ENCODE peak calls at places on chromosomes 5 and 9, in four cellular contexts. V is neural progenitor cell, U is OCI-LY7, Y is ovary. H is an unnamed sample.

GRCh38 chr9:16191691-16192402 is 639.0 kb downstream of the CCDC171 start:
- DNase-seq in V (peak; percentile 88), U (peak; percentile 24), Y (peak; percentile 87), H (peak; percentile 28)

GRCh38 chr5:82563745-82564144 is 285.6 kb upstream of the RPS23 start:
- DNase-seq in V (no peak), U (no peak), Y (no peak), H (no peak)

GRCh38 chr5:81207009-81207408 is 26.1 kb upstream of the CKMT2 start:
- DNase-seq in V (peak; percentile 35), U (peak; percentile 13), Y (no peak), H (no peak)

GRCh38 chr5:35246411-35246810 is 16.1 kb upstream of the PRLR start:
- DNase-seq in V (peak; percentile 15), U (no peak), Y (no peak), H (no peak)

GRCh38 chr9:214488-215448 is at the start of gene DOCK8:
- DNase-seq in V (peak; percentile 86), U (peak; percentile 84), Y (no peak), H (peak; percentile 62)

GRCh38 chr9:132249123-132249522 is 87.3 kb downstream of the NTNG2 start:
- DNase-seq in V (no peak), U (no peak), Y (no peak), H (no peak)

GRCh38 chr5:43019615-43020293 is 20.4 kb downstream of the ANXA2R start:
- DNase-seq in V (peak; percentile 89), U (peak; percentile 95), Y (peak; percentile 32), H (peak; percentile 65)

GRCh38 chr9:89555426-89556375 is 49.1 kb upstream of the GADD45G start:
- DNase-seq in V (no peak), U (peak; percentile 81), Y (no peak), H (no peak)

GRCh38 chr5:169003721-169004481 is 297.0 kb downstream of the SLIT3 start:
- DNase-seq in V (peak; percentile 56), U (no peak), Y (peak; percentile 51), H (no peak)

GRCh38 chr5:85967681-85968080 is 650.1 kb upstream of the COX7C start:
- DNase-seq in V (no peak), U (no peak), Y (no peak), H (no peak)

GRCh38 chr9:71797266-71797665 is 29.0 kb upstream of the CEMIP2 start:
- DNase-seq in V (no peak), U (no peak), Y (no peak), H (no peak)

GRCh38 chr5:107538331-107539162 is 132.2 kb downstream of the EFNA5 start:
- DNase-seq in V (no peak), U (no peak), Y (no peak), H (no peak)

GRCh38 chr9:22100626-22101025 is 91.5 kb upstream of the CDKN2B start:
- DNase-seq in V (peak; percentile 21), U (peak; percentile 9), Y (no peak), H (no peak)

GRCh38 chr9:136956604-136957003 is 4.5 kb downstream of the LCN12 start:
- DNase-seq in V (no peak), U (no peak), Y (no peak), H (no peak)

GRCh38 chr9:72589684-72590555 is 68.5 kb downstream of the TMC1 start:
- DNase-seq in V (peak; percentile 4), U (no peak), Y (no peak), H (no peak)

GRCh38 chr5:143244990-143245389 is 158.5 kb downstream of the NR3C1 start:
- DNase-seq in V (no peak), U (no peak), Y (no peak), H (no peak)

GRCh38 chr5:191036-191948 is at the start of gene LRRC14B:
- DNase-seq in V (no peak), U (peak; percentile 92), Y (no peak), H (no peak)

GRCh38 chr5:14587143-14587542 is 5.6 kb downstream of the OTULINL start:
- DNase-seq in V (no peak), U (no peak), Y (no peak), H (no peak)

DNA sequence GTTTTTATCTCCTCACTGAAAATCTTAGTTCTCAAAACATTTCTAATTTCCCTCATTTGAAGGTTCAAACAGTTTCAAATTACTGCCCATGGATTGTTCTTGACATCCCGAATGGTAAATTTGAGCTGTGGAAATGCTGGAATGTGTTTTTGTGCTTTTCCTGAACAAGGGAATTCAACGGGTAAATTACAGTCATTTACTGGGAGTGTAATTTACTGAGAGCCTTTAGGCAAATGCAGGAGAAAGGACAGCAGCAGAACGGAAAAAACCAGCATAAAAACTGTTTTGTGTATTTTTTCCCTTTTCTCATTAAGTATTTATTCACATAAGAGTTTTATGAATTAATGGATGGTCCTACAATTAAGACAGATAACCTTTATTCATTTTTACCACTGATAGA is 139.2 kb downstream of the PBX3 start:
- DNase-seq in V (no peak), U (no peak), Y (no peak), H (no peak)
- H3K4me1 ChIP-seq in V (peaks cover 61% of the 10 kb centered on the region), U (no peaks in the 10 kb centered on the region), Y (peaks cover 5% of the 10 kb centered on the region), H (peaks cover 22% of the 10 kb centered on the region)

DNA sequence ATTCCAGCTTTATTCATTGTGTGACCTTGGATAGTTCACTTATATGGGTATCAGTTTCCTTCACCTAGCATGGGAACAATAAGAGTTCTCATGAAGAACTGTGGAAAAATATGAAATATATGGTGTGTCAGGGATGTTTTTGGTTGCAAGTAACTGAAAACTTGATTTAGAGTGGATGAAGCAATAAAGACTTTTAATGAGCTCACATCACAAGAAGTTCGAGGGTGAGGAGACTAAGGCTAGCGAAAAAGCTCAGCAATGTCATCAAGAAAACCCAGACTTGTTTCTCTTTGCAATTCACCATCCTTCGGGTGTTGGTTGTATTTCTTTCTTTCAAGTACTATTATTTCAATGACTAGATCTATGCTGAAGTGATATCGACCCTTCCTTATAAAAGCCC is 124.3 kb upstream of the STC2 start:
- DNase-seq in V (no peak), U (no peak), Y (no peak), H (no peak)
- H3K27ac ChIP-seq in V (no peak overlapping the region), U (no peak overlapping the region), Y (no peak overlapping the region), H (peak overlapping the region; percentile 18)

GRCh38 chr9:83218411-83219090 is 155.6 kb upstream of the RASEF start:
- DNase-seq in V (no peak), U (no peak), Y (no peak), H (no peak)

GRCh38 chr9:83220737-83221136 is 157.8 kb upstream of the RASEF start:
- DNase-seq in V (no peak), U (no peak), Y (no peak), H (peak; percentile 33)

GRCh38 chr9:83219924-83220438 is 157.0 kb upstream of the RASEF start:
- DNase-seq in V (no peak), U (no peak), Y (no peak), H (no peak)

DNA sequence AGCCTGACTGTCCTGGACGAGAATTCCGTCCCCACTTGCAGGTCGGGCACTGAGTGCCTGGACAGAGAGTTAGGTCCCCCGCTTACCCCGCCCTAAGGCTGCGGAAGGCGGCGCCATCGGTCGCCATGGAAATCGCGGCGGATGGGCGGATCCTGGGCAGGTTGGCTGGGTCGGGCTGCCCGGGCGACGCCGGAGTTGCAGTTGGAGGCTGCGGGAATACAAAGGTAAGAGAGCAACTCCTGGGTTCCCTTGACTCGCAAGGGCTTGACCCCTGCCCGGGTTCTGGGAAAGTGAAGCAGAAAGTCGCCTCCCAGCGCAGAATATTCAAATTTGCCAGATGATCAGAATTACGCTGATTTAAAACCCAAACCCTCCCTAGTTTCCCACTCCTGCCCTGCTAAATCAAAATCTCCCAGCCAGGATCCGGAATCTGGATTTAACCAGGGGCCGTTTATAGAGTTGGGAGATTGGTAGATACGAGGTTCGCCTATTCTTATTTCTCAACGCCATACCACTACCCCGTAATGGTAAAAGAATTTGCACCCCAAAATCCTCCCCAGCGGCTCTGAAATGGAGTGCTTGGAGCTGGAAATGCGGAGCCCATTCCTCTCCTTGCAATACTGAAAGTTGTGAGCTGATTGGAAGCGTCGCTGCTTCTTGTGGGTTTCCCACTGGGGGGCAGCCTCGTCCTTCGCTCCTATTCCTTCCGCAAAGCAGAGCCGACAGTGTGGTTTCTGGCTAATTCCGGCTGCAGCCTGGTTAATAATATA is 156.4 kb upstream of the RASEF start:
- DNase-seq in V (peak; percentile 88), U (no peak), Y (peak; percentile 71), H (peak; percentile 34)
- TF ChIP-seq CTCF in V (peak; percentile 62), U (no peak), Y (no peak), H (peak; percentile 62)

DNA sequence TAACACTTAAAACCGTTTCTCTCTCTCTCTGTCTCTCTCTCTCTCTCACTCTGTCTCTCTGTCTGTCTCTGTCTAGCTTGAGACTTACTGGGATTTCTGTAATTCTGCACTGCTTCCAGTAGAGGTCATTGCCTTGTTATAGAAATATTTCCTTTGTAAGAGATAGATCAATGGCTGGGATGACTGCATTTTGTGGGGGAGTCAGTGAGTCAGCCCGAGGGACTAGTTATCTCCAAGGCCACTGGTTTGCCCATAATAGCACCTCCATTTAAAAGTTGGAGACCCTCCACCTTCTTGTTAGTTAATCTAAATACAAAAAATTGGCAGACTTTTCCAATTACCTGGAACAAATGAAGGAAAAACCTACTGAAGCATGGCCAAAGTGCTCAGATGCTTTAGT is 547.2 kb downstream of the LRRC70 start:
- DNase-seq in V (no peak), U (peak; percentile 8), Y (no peak), H (peak; percentile 18)
- H3K4me1 ChIP-seq in V (no peaks in the 10 kb centered on the region), U (no peaks in the 10 kb centered on the region), Y (no peaks in the 10 kb centered on the region), H (peaks cover 11% of the 10 kb centered on the region)

H was measured in foreskin keratinocyte.